ENCODE peak calls at places on chromosomes 5 and 9, in nine cellular contexts. N, P, F, Q, S, A, B, J and R are unnamed samples.

GRCh38 chr9:135296783-135297715 is 182.5 kb upstream of the PPP1R26 start:
- DNase-seq in A (no peak), Q (no peak), J (no peak), N (no peak), S (no peak), P (no peak), B (no peak), F (no peak), R (no peak)

GRCh38 chr9:19470567-19470966 is 61.8 kb downstream of the ACER2 start:
- DNase-seq in Q (no peak), B (no peak), J (no peak), S (no peak), N (no peak), P (no peak), F (no peak), A (no peak), R (no peak)

GRCh38 chr5:16855475-16855874 is 80.6 kb downstream of the MYO10 start:
- DNase-seq in Q (peak), P (peak), J (no peak), F (no peak), S (peak), B (no peak), A (no peak), N (no peak), R (no peak)

GRCh38 chr5:179759961-179760541 is 27.4 kb downstream of the MAML1 start:
- DNase-seq in B (no peak), S (no peak), Q (no peak), N (no peak), J (no peak), A (no peak), F (no peak), P (no peak), R (no peak)

GRCh38 chr9:6384732-6385131 is 28.3 kb upstream of the UHRF2 start:
- DNase-seq in P (no peak), Q (peak), A (no peak), B (no peak), F (no peak), S (no peak), J (no peak), N (no peak), R (no peak)

GRCh38 chr9:25573281-25573680 is 105.0 kb downstream of the TUSC1 start:
- DNase-seq in Q (no peak), P (no peak), N (no peak), J (no peak), B (no peak), F (no peak), A (no peak), S (no peak), R (no peak)

GRCh38 chr9:86126998-86127972 is 27.9 kb upstream of the GOLM1 start:
- DNase-seq in Q (peak), B (peak), N (no peak), J (no peak), P (peak), S (peak), A (no peak), F (peak), R (peak)

GRCh38 chr5:59335544-59335943 is 558.0 kb downstream of the PDE4D start:
- DNase-seq in S (no peak), P (no peak), F (no peak), B (no peak), J (no peak), A (no peak), Q (no peak), N (no peak), R (no peak)

GRCh38 chr5:32443145-32443540 is 1.4 kb downstream of the ZFR start:
- DNase-seq in B (no peak), Q (peak), P (no peak), N (peak), J (no peak), F (no peak), S (peak), A (no peak), R (no peak)

GRCh38 chr5:159811712-159812111 is 104.6 kb upstream of the ADRA1B start:
- DNase-seq in B (no peak), S (no peak), J (no peak), Q (no peak), P (no peak), A (no peak), F (no peak), N (no peak), R (no peak)

GRCh38 chr9:127714916-127715442 is 484 bp downstream of the PTRH1 start:
- DNase-seq in Q (no peak), F (no peak), B (no peak), P (peak), J (no peak), A (no peak), N (peak), S (no peak), R (no peak)

GRCh38 chr9:132560604-132561304 is 21.7 kb upstream of the BARHL1 start:
- DNase-seq in F (no peak), N (no peak), P (no peak), J (no peak), A (no peak), B (no peak), S (no peak), Q (no peak), R (no peak)

GRCh38 chr9:95230046-95230445 is 87.5 kb downstream of the FANCC start:
- DNase-seq in Q (no peak), J (no peak), B (no peak), F (no peak), A (no peak), P (no peak), N (no peak), S (no peak), R (no peak)

GRCh38 chr5:59828623-59829022 is 64.9 kb downstream of the PDE4D start:
- DNase-seq in Q (no peak), J (no peak), A (no peak), F (no peak), B (no peak), P (no peak), S (no peak), N (no peak), R (no peak)

GRCh38 chr9:127081250-127082185 is 40.9 kb downstream of the ANGPTL2 start:
- DNase-seq in N (no peak), Q (no peak), B (no peak), J (no peak), A (no peak), P (no peak), S (no peak), F (no peak), R (no peak)

GRCh38 chr5:9337908-9338307 is 208.0 kb downstream of the SEMA5A start:
- DNase-seq in Q (peak), S (peak), A (no peak), F (no peak), J (no peak), P (no peak), B (no peak), N (no peak), R (no peak)

GRCh38 chr9:115374724-115375268 is 256.8 kb upstream of the TNC start:
- DNase-seq in A (no peak), Q (no peak), J (no peak), P (no peak), B (no peak), N (no peak), F (no peak), S (no peak), R (no peak)

GRCh38 chr5:6719417-6719816 is 6.2 kb downstream of the TENT4A start:
- DNase-seq in J (no peak), N (no peak), Q (no peak), F (no peak), A (no peak), P (no peak), S (no peak), B (no peak), R (peak)